ENCODE peak calls at places on chromosomes 3 and 15, in seven cellular contexts. X, F, Q, L, E, G and O are unnamed samples.

GRCh38 chr15:30675126-30675525 is 49.2 kb downstream of the ARHGAP11B start:
- DNase-seq in G (no peak), X (no peak), F (no peak), E (no peak), Q (peak), L (peak), O (no peak)

GRCh38 chr15:45790325-45790943 is 155.6 kb downstream of the SQOR start:
- DNase-seq in F (no peak), L (peak), G (peak), Q (peak), E (no peak), X (peak), O (no peak)

GRCh38 chr15:52193791-52194190 is 2.6 kb upstream of the GNB5 start:
- DNase-seq in F (no peak), Q (no peak), E (no peak), G (no peak), X (no peak), L (no peak), O (no peak)

GRCh38 chr3:157088133-157088488 is 71.8 kb downstream of the CCNL1 start:
- DNase-seq in L (no peak), E (no peak), Q (no peak), G (no peak), F (no peak), X (no peak), O (no peak)

GRCh38 chr3:43181202-43181910 is 75.5 kb upstream of the POMGNT2 start:
- DNase-seq in Q (no peak), X (no peak), F (no peak), L (no peak), G (no peak), E (peak), O (no peak)

GRCh38 chr3:78919021-78919755 is 848.6 kb downstream of the ROBO1 start:
- DNase-seq in Q (peak), L (peak), F (no peak), E (no peak), X (no peak), G (no peak), O (no peak)

GRCh38 chr3:46334911-46335478 is 18.9 kb upstream of the CCR2 start:
- DNase-seq in Q (peak), F (no peak), X (no peak), E (no peak), L (peak), G (no peak), O (no peak)

GRCh38 chr3:51099794-51100542 is 285.1 kb upstream of the MANF start:
- DNase-seq in X (peak), Q (peak), G (peak), E (peak), L (peak), F (no peak), O (peak)

GRCh38 chr15:84819291-84819768 is 2.2 kb downstream of the ALPK3 start:
- DNase-seq in L (no peak), F (peak), G (peak), X (peak), E (no peak), Q (no peak), O (no peak)

GRCh38 chr3:126199256-126199655 is 18.9 kb upstream of the ALDH1L1 start:
- DNase-seq in Q (no peak), E (no peak), X (no peak), G (no peak), L (no peak), F (no peak), O (no peak)

GRCh38 chr15:62740141-62741004 is 302.2 kb upstream of the TPM1 start:
- DNase-seq in X (no peak), F (no peak), E (no peak), L (no peak), G (no peak), Q (peak), O (peak)

GRCh38 chr3:54541369-54541768 is 386.5 kb downstream of the LRTM1 start:
- DNase-seq in F (no peak), L (no peak), E (no peak), X (no peak), Q (no peak), G (no peak), O (no peak)

GRCh38 chr3:69364354-69364753 is 21.5 kb downstream of the FRMD4B start:
- DNase-seq in Q (peak), G (no peak), F (no peak), X (no peak), L (no peak), E (no peak), O (no peak)

GRCh38 chr3:46607603-46608028 is 4.7 kb upstream of the FAM240A start:
- DNase-seq in G (peak), Q (no peak), L (peak), X (no peak), F (no peak), E (peak), O (no peak)

GRCh38 chr3:143183668-143183970 is 64.0 kb downstream of the CHST2 start:
- DNase-seq in X (no peak), Q (no peak), E (no peak), G (no peak), F (no peak), L (no peak), O (no peak)

GRCh38 chr3:50299929-50300680 is 900 bp upstream of the HYAL3 start:
- DNase-seq in X (no peak), L (peak), Q (peak), F (no peak), G (peak), E (peak), O (no peak)

GRCh38 chr3:144770291-144770690 is 798.7 kb downstream of the DIPK2A start:
- DNase-seq in G (no peak), X (no peak), L (peak), F (no peak), Q (no peak), E (no peak), O (no peak)

GRCh38 chr3:20141306-20141705 is 44.7 kb downstream of the SGO1 start:
- DNase-seq in L (no peak), X (no peak), G (no peak), E (no peak), F (no peak), Q (no peak), O (no peak)

GRCh38 chr3:186930143-186930638 is at the start of gene ST6GAL1:
- DNase-seq in E (peak), F (peak), G (peak), X (peak), Q (peak), L (peak), O (no peak)

GRCh38 chr15:40731034-40731433 is 24.0 kb downstream of the RMDN3 start:
- DNase-seq in E (no peak), G (no peak), X (peak), Q (peak), F (no peak), L (peak), O (no peak)

GRCh38 chr3:72907131-72907697 is 19.4 kb downstream of the GXYLT2 start:
- DNase-seq in E (peak), F (no peak), L (peak), G (no peak), X (peak), Q (peak), O (no peak)

GRCh38 chr3:69499899-69500316 is 114.0 kb upstream of the FRMD4B start:
- DNase-seq in L (peak), F (no peak), G (no peak), E (peak), Q (no peak), X (peak), O (no peak)

GRCh38 chr3:99902091-99902490 is 84.4 kb downstream of the CMSS1 start:
- DNase-seq in G (no peak), E (no peak), Q (peak), L (peak), F (no peak), X (no peak), O (no peak)

GRCh38 chr3:121654493-121655385 is 6.0 kb downstream of the HCLS1 start:
- DNase-seq in L (no peak), X (no peak), G (no peak), F (no peak), E (no peak), Q (no peak), O (no peak)

GRCh38 chr3:58411036-58411435 is 22.6 kb downstream of the PDHB start:
- DNase-seq in F (no peak), X (no peak), G (no peak), E (no peak), L (no peak), Q (no peak), O (no peak)

GRCh38 chr15:62600376-62600775 is 435.3 kb upstream of the C2CD4B start:
- DNase-seq in E (no peak), G (no peak), F (no peak), L (no peak), X (no peak), Q (no peak), O (no peak)

GRCh38 chr15:58608129-58608590 is 141.3 kb downstream of the ADAM10 start:
- DNase-seq in F (no peak), L (peak), X (no peak), Q (peak), G (no peak), E (no peak), O (no peak)

GRCh38 chr3:113038326-113038725 is 47.5 kb downstream of the GTPBP8 start:
- DNase-seq in E (no peak), L (peak), Q (no peak), G (no peak), F (no peak), X (no peak), O (no peak)

GRCh38 chr15:39919740-39920509 is at the start of gene GPR176:
- DNase-seq in L (peak), F (peak), X (peak), Q (peak), E (peak), G (no peak), O (no peak)

GRCh38 chr3:48595526-48596121 is 495 bp upstream of the COL7A1 start:
- DNase-seq in Q (peak), L (peak), E (peak), X (no peak), G (peak), F (peak), O (no peak)

GRCh38 chr3:60417590-60417989 is 833.7 kb downstream of the FHIT start:
- DNase-seq in X (no peak), G (no peak), Q (no peak), L (no peak), E (no peak), F (no peak), O (no peak)

GRCh38 chr3:174495231-174495755 is 363.8 kb upstream of the NAALADL2 start:
- DNase-seq in L (peak), E (no peak), F (no peak), G (no peak), X (no peak), Q (no peak), O (no peak)

GRCh38 chr3:79040701-79041100 is 727.1 kb downstream of the ROBO1 start:
- DNase-seq in F (no peak), X (no peak), Q (peak), L (peak), E (no peak), G (no peak), O (no peak)

GRCh38 chr3:180072786-180073185 is 36.0 kb upstream of the PEX5L start:
- DNase-seq in F (no peak), X (no peak), G (no peak), L (no peak), Q (no peak), E (no peak), O (no peak)

GRCh38 chr3:186093271-186093900 is 15.5 kb downstream of the ETV5 start:
- DNase-seq in X (no peak), Q (no peak), G (peak), E (no peak), F (no peak), L (no peak), O (no peak)

GRCh38 chr15:67224889-67225288 is 29.6 kb downstream of the AAGAB start:
- DNase-seq in L (no peak), F (no peak), E (peak), Q (no peak), G (no peak), X (no peak), O (no peak)

GRCh38 chr3:149770246-149770645 is 18.0 kb upstream of the COMMD2 start:
- DNase-seq in Q (no peak), F (no peak), X (no peak), L (peak), G (no peak), E (no peak), O (no peak)
- TF ChIP-seq CTCF in Q (peak), F (no peak), X (no peak), L (peak), G (peak), E (no peak), O (peak)

GRCh38 chr3:12891985-12892839 is 50.8 kb upstream of the RPL32 start:
- DNase-seq in X (peak), E (no peak), L (peak), G (peak), Q (peak), F (no peak), O (peak)
- H3K4me3 ChIP-seq in X (peak), E (no peak), L (peak), G (no peak), Q (no peak), F (peak), O (no peak)

GRCh38 chr3:195543642-195544536 is 764 bp upstream of the PPP1R2 start:
- DNase-seq in Q (no peak), E (no peak), X (peak), G (no peak), F (no peak), L (peak), O (no peak)

GRCh38 chr3:195540031-195540430 is 3.1 kb downstream of the PPP1R2 start:
- DNase-seq in F (no peak), Q (no peak), X (no peak), E (no peak), G (no peak), L (no peak), O (no peak)

GRCh38 chr3:195542691-195543641 is at the start of gene PPP1R2:
- DNase-seq in X (peak), Q (peak), G (peak), E (peak), L (peak), F (peak), O (peak)

GRCh38 chr3:195540526-195540925 is 2.6 kb downstream of the PPP1R2 start:
- DNase-seq in X (no peak), L (no peak), Q (no peak), G (no peak), E (no peak), F (no peak), O (no peak)

GRCh38 chr3:195542261-195542660 is 864 bp downstream of the PPP1R2 start:
- DNase-seq in X (no peak), G (peak), L (peak), E (no peak), F (no peak), Q (no peak), O (no peak)
- TF ChIP-seq CTCF in X (no peak), G (no peak), L (no peak), E (no peak), F (no peak), Q (no peak), O (no peak)

GRCh38 chr3:141233457-141234161 is 2.0 kb downstream of the PXYLP1 start:
- DNase-seq in E (no peak), X (no peak), F (no peak), L (no peak), Q (no peak), G (no peak), O (no peak)

GRCh38 chr3:141231923-141232861 is 567 bp downstream of the PXYLP1 start:
- DNase-seq in E (no peak), Q (no peak), G (peak), L (peak), X (peak), F (no peak), O (no peak)

GRCh38 chr3:141235661-141236171 is 4.1 kb downstream of the PXYLP1 start:
- DNase-seq in L (no peak), E (no peak), X (no peak), G (no peak), Q (no peak), F (no peak), O (no peak)

GRCh38 chr3:141236351-141236750 is 4.7 kb downstream of the PXYLP1 start:
- DNase-seq in L (no peak), X (no peak), Q (no peak), F (no peak), G (no peak), E (no peak), O (no peak)

GRCh38 chr3:141234283-141234682 is 2.7 kb downstream of the PXYLP1 start:
- DNase-seq in Q (no peak), G (peak), X (no peak), L (no peak), F (no peak), E (no peak), O (no peak)
- H3K4me3 ChIP-seq in Q (no peak), G (no peak), X (no peak), L (no peak), F (no peak), E (no peak), O (no peak)